ENCODE peak calls at places on chromosomes 3 and 15, in five cellular contexts. K, W, Z, H and Y are unnamed samples.

GRCh38 chr15:94297543-94297942 is 66.2 kb downstream of the MCTP2 start:
- DNase-seq in K (peak), W (no peak), Z (no peak), H (no peak), Y (no peak)

GRCh38 chr3:73805435-73805834 is 180.7 kb upstream of the PDZRN3 start:
- DNase-seq in K (peak), W (no peak), Z (peak), H (peak), Y (no peak)

GRCh38 chr3:196235452-196236122 is 19.3 kb downstream of the SLC51A start:
- DNase-seq in K (no peak), W (no peak), Z (no peak), H (no peak), Y (no peak)

GRCh38 chr3:143122608-143123352 is 3.2 kb downstream of the CHST2 start:
- DNase-seq in K (no peak), W (no peak), Z (no peak), H (no peak), Y (no peak)

GRCh38 chr3:169118666-169119370 is 544.7 kb downstream of the MECOM start:
- DNase-seq in K (no peak), W (no peak), Z (no peak), H (no peak), Y (no peak)

GRCh38 chr3:21670386-21670785 is 80.6 kb downstream of the ZNF385D start:
- DNase-seq in K (no peak), W (peak), Z (no peak), H (no peak), Y (no peak)

GRCh38 chr3:151263126-151263525 is 15.2 kb downstream of the P2RY14 start:
- DNase-seq in K (no peak), W (no peak), Z (no peak), H (no peak), Y (no peak)

GRCh38 chr3:143328459-143328858 is 208.9 kb downstream of the CHST2 start:
- DNase-seq in K (no peak), W (peak), Z (no peak), H (no peak), Y (no peak)

GRCh38 chr15:77143606-77144005 is 72.7 kb upstream of the TSPAN3 start:
- DNase-seq in K (no peak), W (no peak), Z (no peak), H (no peak), Y (no peak)

GRCh38 chr3:37255990-37256308 is 81.6 kb upstream of the LRRFIP2 start:
- DNase-seq in K (no peak), W (no peak), Z (no peak), H (no peak), Y (no peak)

GRCh38 chr3:42148982-42149432 is 57.9 kb downstream of the TRAK1 start:
- DNase-seq in K (peak), W (peak), Z (peak), H (peak), Y (no peak)

GRCh38 chr15:34951993-34952392 is 17.5 kb downstream of the AQR start:
- DNase-seq in K (no peak), W (no peak), Z (no peak), H (no peak), Y (no peak)

GRCh38 chr15:34953851-34954250 is 15.7 kb downstream of the AQR start:
- DNase-seq in K (no peak), W (no peak), Z (no peak), H (no peak), Y (no peak)

DNA sequence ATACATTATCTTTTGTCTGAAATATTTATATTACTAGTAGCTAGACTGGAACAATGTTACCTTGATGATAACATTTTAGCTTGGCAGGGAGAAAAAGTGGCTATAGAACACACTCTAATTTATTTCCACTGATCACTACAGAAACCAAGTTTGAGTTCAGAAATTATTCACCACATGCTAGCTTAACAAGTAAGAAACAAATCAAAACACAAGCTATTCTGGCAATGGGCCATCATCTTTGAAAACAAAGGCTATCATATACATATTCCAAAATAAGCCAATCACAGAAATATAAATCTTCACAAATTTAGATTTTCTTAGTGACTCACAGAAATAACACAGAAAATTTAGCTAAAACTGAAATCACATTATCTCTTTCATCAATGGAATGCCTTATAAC is 17.1 kb downstream of the AQR start:
- DNase-seq in K (no peak), W (no peak), Z (no peak), H (no peak), Y (no peak)
- TF ChIP-seq POLR2A in K (no peak), W (no peak), Z (no peak), H (no peak), Y (no peak)

DNA sequence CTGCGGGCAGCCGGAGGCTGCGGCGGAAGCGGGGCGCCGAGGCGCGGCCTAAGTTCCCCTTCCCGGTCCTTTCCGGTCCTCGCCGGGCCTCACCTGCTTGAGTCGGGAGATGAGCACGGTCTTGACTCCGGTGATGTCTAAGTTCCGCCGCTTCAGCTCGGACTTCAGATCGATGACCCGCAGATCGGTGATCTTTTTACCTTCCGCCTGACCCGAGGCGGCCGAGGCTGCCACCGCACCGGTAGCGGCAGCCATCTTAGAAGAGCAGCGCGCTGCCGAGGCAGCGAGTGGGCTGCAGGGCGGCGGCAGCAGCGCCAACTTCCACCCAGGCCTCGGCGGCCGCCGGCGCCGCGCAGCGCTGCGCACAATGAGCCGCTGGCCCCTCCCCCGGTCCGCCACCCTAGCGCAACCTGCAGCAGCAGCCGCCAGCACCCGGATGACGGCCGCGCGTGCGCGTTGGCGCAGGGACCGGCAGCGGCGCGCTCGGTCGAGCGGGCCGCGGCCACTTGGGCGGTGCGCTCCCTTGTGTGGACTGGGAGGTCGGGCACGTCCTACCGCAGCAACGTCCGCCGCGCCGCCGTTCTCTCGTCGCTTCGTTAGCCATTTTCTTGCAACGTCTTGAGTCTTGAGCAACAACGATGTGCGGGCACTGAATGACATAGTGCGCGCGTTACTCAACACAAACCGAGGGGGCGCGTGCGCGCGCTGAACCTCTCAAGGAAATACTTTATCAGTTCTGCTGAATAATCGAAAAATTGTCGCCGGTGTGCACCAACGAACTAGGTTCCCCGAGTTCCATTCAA is at the start of gene SLTM:
- DNase-seq in K (peak), W (peak), Z (peak), H (peak), Y (peak)
- TF ChIP-seq POLR2A in K (peak), W (peak), Z (peak), H (peak), Y (peak)

GRCh38 chr3:138875754-138876664 is 41.3 kb upstream of the PIK3CB start:
- DNase-seq in K (no peak), W (peak), Z (no peak), H (no peak), Y (no peak)
- TF ChIP-seq POLR2A in K (no peak), W (peak), Z (no peak), H (no peak), Y (no peak)

GRCh38 chr15:40843885-40844542 is at the start of gene SPINT1:
- DNase-seq in K (peak), W (peak), Z (no peak), H (no peak), Y (no peak)
- TF ChIP-seq POLR2A in K (peak), W (no peak), Z (no peak), H (no peak), Y (no peak)

GRCh38 chr15:51069983-51070382 is 24.7 kb downstream of the TNFAIP8L3 start:
- DNase-seq in K (no peak), W (no peak), Z (no peak), H (no peak), Y (no peak)

GRCh38 chr15:51062736-51063135 is 32.0 kb downstream of the TNFAIP8L3 start:
- DNase-seq in K (no peak), W (no peak), Z (no peak), H (no peak), Y (no peak)

GRCh38 chr15:51060058-51060598 is 34.6 kb downstream of the TNFAIP8L3 start:
- DNase-seq in K (no peak), W (no peak), Z (no peak), H (no peak), Y (no peak)

GRCh38 chr15:51067510-51067909 is 27.2 kb downstream of the TNFAIP8L3 start:
- DNase-seq in K (no peak), W (no peak), Z (no peak), H (no peak), Y (no peak)

DNA sequence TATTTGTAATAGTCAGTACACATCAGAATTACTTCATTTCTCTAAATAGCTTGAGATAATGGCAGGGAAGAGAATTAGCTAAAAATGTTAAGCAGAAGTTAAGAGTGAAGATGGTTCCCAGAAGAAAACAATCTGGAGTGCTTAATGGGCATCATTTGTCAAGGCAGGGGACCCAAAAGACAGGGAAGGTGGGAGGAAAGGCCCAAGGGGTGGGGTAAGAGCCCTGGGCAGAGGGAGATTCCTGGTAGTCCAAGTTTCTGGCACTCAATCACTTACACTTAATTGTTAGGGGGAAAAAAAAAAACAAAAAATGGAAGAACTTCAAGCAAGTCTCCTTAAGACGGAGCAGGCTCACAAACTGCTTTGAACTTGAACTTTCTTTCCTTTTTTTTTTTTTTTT is 28.9 kb downstream of the TNFAIP8L3 start:
- DNase-seq in K (no peak), W (no peak), Z (no peak), H (no peak), Y (no peak)
- TF ChIP-seq POLR2A in K (no peak), W (no peak), Z (no peak), H (no peak), Y (no peak)

GRCh38 chr15:58243083-58243482 is 104.9 kb downstream of the AQP9 start:
- DNase-seq in K (no peak), W (no peak), Z (no peak), H (no peak), Y (no peak)

GRCh38 chr15:58247803-58248503 is 109.8 kb downstream of the AQP9 start:
- DNase-seq in K (peak), W (no peak), Z (peak), H (no peak), Y (no peak)

GRCh38 chr15:58241872-58242271 is 103.7 kb downstream of the AQP9 start:
- DNase-seq in K (no peak), W (no peak), Z (no peak), H (no peak), Y (no peak)

GRCh38 chr15:58246041-58246440 is 107.9 kb downstream of the AQP9 start:
- DNase-seq in K (no peak), W (no peak), Z (no peak), H (no peak), Y (no peak)

DNA sequence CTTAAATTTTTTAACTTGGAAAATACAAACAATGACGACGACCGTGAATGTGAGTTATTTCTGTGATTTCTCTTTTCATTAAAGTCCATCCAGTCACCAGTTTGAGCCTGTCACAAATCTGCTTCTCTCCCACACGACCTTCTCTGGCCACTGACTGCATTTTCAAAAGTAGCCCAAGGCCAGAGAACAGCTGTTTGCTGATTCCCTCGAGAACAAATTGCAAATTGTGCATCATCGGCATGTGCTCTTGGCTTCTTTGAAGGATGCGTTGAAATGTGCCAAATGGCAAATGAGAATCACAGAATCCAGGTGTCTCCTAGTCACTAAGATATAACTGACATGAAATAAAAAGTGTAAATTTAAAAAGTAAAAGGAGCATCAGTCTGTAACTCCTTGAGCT is 106.4 kb downstream of the AQP9 start:
- DNase-seq in K (no peak), W (no peak), Z (no peak), H (no peak), Y (no peak)
- TF ChIP-seq POLR2A in K (no peak), W (no peak), Z (no peak), H (no peak), Y (no peak)